ENCODE peak calls at places on chromosomes 7 and 10, in seven cellular contexts. H is HCT116, W is GM23338, K is neural progenitor cell, B is PC-3, E is hepatocyte, G is MM.1S. S is an unnamed sample.

GRCh38 chr7:28260969-28261368 is 80.4 kb upstream of the JAZF1 start:
- DNase-seq in H (no peak), W (no peak), K (no peak), B (no peak), E (no peak), G (no peak), S (no peak)

GRCh38 chr7:97215556-97215955 is 98.1 kb downstream of the SDHAF3 start:
- DNase-seq in H (no peak), W (peak), K (peak), B (no peak), E (peak), G (no peak), S (no peak)

GRCh38 chr10:47033081-47033480 is 121.9 kb downstream of the PTPN20 start:
- DNase-seq in H (no peak), W (no peak), K (no peak), B (no peak), E (no peak), G (no peak), S (no peak)

GRCh38 chr10:3948843-3949242 is 163.8 kb upstream of the KLF6 start:
- DNase-seq in H (no peak), W (no peak), K (no peak), B (peak), E (no peak), G (no peak), S (no peak)

GRCh38 chr7:506391-506831 is 13.2 kb downstream of the PDGFA start:
- DNase-seq in H (no peak), W (no peak), K (no peak), B (no peak), E (no peak), G (no peak), S (no peak)

GRCh38 chr10:469947-470338 is 219.5 kb downstream of the DIP2C start:
- DNase-seq in H (no peak), W (no peak), K (no peak), B (no peak), E (no peak), G (no peak), S (no peak)

GRCh38 chr7:93178213-93178612 is 30.0 kb upstream of the SAMD9L start:
- DNase-seq in H (no peak), W (peak), K (no peak), B (peak), E (no peak), G (no peak), S (peak)

GRCh38 chr10:118701529-118702323 is 53.0 kb downstream of the CACUL1 start:
- DNase-seq in H (no peak), W (peak), K (peak), B (no peak), E (no peak), G (no peak), S (no peak)

GRCh38 chr10:17454181-17454800 is at the start of gene ST8SIA6:
- DNase-seq in H (no peak), W (peak), K (peak), B (peak), E (peak), G (peak), S (peak)

GRCh38 chr10:29243750-29244149 is 45.1 kb upstream of the LYZL1 start:
- DNase-seq in H (peak), W (peak), K (peak), B (peak), E (no peak), G (no peak), S (peak)

GRCh38 chr7:26988975-26989374 is 106.8 kb downstream of the HOXA1 start:
- DNase-seq in H (no peak), W (no peak), K (no peak), B (no peak), E (no peak), G (no peak), S (no peak)

GRCh38 chr7:128167316-128167691 is 73.8 kb upstream of the LEP start:
- DNase-seq in H (no peak), W (peak), K (peak), B (peak), E (peak), G (no peak), S (peak)

GRCh38 chr7:106304575-106304974 is 19.8 kb upstream of the NAMPT start:
- DNase-seq in H (no peak), W (no peak), K (no peak), B (no peak), E (no peak), G (no peak), S (no peak)

GRCh38 chr7:139598642-139599041 is 75.2 kb downstream of the CLEC2L start:
- DNase-seq in H (no peak), W (no peak), K (no peak), B (peak), E (peak), G (no peak), S (no peak)

GRCh38 chr10:70498970-70499828 is 20.6 kb downstream of the PALD1 start:
- DNase-seq in H (no peak), W (peak), K (peak), B (no peak), E (no peak), G (peak), S (no peak)

GRCh38 chr7:41333506-41333905 is 369.4 kb downstream of the INHBA start:
- DNase-seq in H (no peak), W (no peak), K (no peak), B (no peak), E (no peak), G (no peak), S (peak)

GRCh38 chr10:32149257-32149955 is 93.2 kb upstream of the KIF5B start:
- DNase-seq in H (peak), W (no peak), K (no peak), B (peak), E (no peak), G (no peak), S (peak)

GRCh38 chr7:99624487-99624886 is 7.7 kb downstream of the ZSCAN25 start:
- DNase-seq in H (no peak), W (no peak), K (no peak), B (no peak), E (no peak), G (no peak), S (no peak)

GRCh38 chr7:1708640-1709249 is 38.7 kb downstream of the ELFN1 start:
- DNase-seq in H (no peak), W (no peak), K (no peak), B (no peak), E (no peak), G (no peak), S (no peak)

GRCh38 chr7:149196151-149196704 is 882 bp downstream of the ZNF282 start:
- DNase-seq in H (no peak), W (peak), K (peak), B (no peak), E (no peak), G (peak), S (peak)

GRCh38 chr7:33781167-33781566 is 124.2 kb upstream of the BMPER start:
- DNase-seq in H (no peak), W (no peak), K (no peak), B (no peak), E (no peak), G (no peak), S (no peak)

GRCh38 chr7:142855756-142856564 is 1.1 kb downstream of the EPHB6 start:
- DNase-seq in H (no peak), W (no peak), K (no peak), B (no peak), E (no peak), G (no peak), S (peak)

GRCh38 chr10:116787893-116788665 is 45.7 kb upstream of the HSPA12A start:
- DNase-seq in H (peak), W (peak), K (peak), B (peak), E (peak), G (peak), S (peak)

GRCh38 chr7:1081931-1082401 is 5.9 kb upstream of the GPER1 start:
- DNase-seq in H (no peak), W (no peak), K (no peak), B (no peak), E (no peak), G (no peak), S (no peak)

GRCh38 chr10:94997763-94998174 is 59.3 kb downstream of the CYP2C9 start:
- DNase-seq in H (no peak), W (peak), K (peak), B (no peak), E (no peak), G (no peak), S (no peak)

GRCh38 chr7:31517513-31517912 is 3.6 kb downstream of the ITPRID1 start:
- DNase-seq in H (no peak), W (no peak), K (no peak), B (no peak), E (no peak), G (no peak), S (no peak)
- H2AFZ ChIP-seq in H (no peak), W (no peak), K (no peak), B (no peak), E (no peak), G (no peak), S (no peak)

GRCh38 chr10:27679996-27680395 is 65.6 kb downstream of the MKX start:
- DNase-seq in H (no peak), W (peak), K (no peak), B (no peak), E (peak), G (no peak), S (peak)
- TF ChIP-seq EZH2phosphoT487 in H (no peak), W (no peak), K (no peak), B (no peak), E (no peak), G (no peak), S (no peak)

DNA sequence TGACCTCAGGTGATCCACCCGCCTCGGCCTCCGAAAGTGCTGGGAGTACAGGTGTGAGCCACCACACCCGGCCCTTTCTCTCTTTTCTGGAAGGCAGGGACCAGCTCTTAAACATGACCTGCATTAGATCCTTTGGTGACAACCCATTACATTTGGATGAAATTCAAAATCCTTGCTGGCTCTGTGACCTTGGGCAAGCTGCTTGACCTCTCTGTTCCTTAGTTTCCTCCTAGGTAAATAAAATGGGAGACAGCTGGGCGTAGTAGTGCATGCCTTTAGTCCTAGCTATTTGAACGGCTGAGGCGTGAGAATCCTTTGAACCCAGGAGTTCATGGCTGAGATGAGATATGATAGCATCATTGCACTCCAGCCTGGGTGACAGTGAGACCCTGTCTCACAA is 23.7 kb downstream of the LDB1 start:
- DNase-seq in H (no peak), W (no peak), K (no peak), B (no peak), E (no peak), G (no peak), S (no peak)
- TF ChIP-seq EZH2 in H (no peak), W (no peak), K (no peak), B (no peak), E (no peak), G (no peak), S (no peak)

GRCh38 chr10:88379575-88379974 is 203.5 kb downstream of the RNLS start:
- DNase-seq in H (no peak), W (no peak), K (no peak), B (no peak), E (peak), G (no peak), S (peak)
- H2AFZ ChIP-seq in H (no peak), W (no peak), K (no peak), B (no peak), E (no peak), G (no peak), S (no peak)

DNA sequence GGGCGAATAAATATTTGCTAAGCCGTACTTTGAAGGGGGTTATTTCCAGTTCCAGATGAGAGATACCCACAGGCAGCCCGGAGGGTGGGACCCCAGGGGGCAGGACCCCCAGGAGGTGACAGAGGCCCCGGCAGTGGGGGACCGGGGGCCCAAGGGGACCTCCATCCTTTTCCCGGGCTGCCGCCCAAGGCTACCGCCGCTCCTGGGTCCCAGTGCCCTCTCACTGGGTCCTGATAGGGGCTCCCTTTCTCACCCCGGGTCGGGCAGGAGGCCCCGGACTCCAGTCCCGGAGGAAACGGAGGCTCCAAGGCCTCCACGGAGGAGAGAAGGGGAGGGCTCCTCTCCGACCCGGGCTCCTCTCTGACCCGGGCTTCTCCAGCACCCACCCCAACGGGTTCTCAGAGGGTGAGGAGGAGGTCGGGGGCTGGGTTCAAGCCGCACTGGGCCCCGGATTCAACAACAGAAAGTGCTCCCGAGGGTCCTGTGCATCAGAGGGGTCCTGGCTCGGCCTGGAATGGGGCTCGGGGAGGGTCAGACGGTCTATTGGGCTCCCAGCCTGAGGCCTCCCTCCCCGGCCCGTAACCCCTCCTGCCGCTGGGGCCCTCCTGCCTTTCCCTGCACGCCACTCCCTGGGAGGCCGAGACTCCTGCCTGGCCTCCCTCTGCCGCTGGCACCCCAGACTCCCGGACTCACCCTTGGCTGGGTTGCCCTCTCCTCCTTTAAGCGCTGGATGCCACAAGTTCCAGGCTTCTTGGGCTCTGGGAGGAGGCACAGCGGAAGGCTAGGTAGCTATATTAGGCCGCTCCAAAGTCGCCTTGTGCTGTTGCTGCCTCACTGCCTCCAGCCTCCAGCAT is 62.5 kb downstream of the ZNF37A start:
- DNase-seq in H (no peak), W (no peak), K (no peak), B (no peak), E (no peak), G (no peak), S (no peak)
- TF ChIP-seq EZH2phosphoT487 in H (no peak), W (no peak), K (no peak), B (no peak), E (no peak), G (no peak), S (no peak)

GRCh38 chr7:94907420-94908203 is at the start of gene PPP1R9A:
- DNase-seq in H (peak), W (peak), K (peak), B (peak), E (peak), G (peak), S (peak)
- TF ChIP-seq EZH2 in H (no peak), W (no peak), K (no peak), B (no peak), E (no peak), G (no peak), S (peak)

S was measured in GM23248.